ENCODE peak calls at places on chromosomes 4 and X, in six cellular contexts. R is occipital lobe, P is tibial artery, U is left colon, A is T-helper 1 cell, L is NCI-H524. Y is an unnamed sample.

GRCh38 chrX:134236690-134237362 is at the start of gene CCDC160:
- DNase-seq in R (peak), P (peak), U (peak), A (no peak), L (peak), Y (no peak)

GRCh38 chr4:26410385-26411293 is 79.6 kb downstream of the CCKAR start:
- DNase-seq in R (no peak), P (no peak), U (no peak), A (no peak), L (peak), Y (no peak)

GRCh38 chr4:37666625-37667071 is 19.5 kb downstream of the RELL1 start:
- DNase-seq in R (no peak), P (peak), U (no peak), A (no peak), L (no peak), Y (peak)

GRCh38 chr4:4356106-4357041 is 30.5 kb upstream of the NSG1 start:
- DNase-seq in R (no peak), P (no peak), U (no peak), A (no peak), L (no peak), Y (no peak)

GRCh38 chr4:142960134-142960533 is 114.0 kb upstream of the INPP4B start:
- DNase-seq in R (no peak), P (no peak), U (no peak), A (no peak), L (no peak), Y (no peak)

GRCh38 chrX:40091691-40092421 is 5.9 kb downstream of the BCOR start:
- DNase-seq in R (no peak), P (no peak), U (peak), A (no peak), L (no peak), Y (no peak)

GRCh38 chrX:153983321-153983729 is 10.8 kb downstream of the TMEM187 start:
- DNase-seq in R (no peak), P (no peak), U (no peak), A (no peak), L (no peak), Y (no peak)

GRCh38 chr4:55931833-55932232 is 16.9 kb upstream of the CEP135 start:
- DNase-seq in R (no peak), P (no peak), U (no peak), A (no peak), L (no peak), Y (no peak)

GRCh38 chr4:125951275-125951887 is 636.6 kb downstream of the FAT4 start:
- DNase-seq in R (no peak), P (no peak), U (no peak), A (no peak), L (no peak), Y (no peak)

GRCh38 chr4:159410076-159410777 is 307.3 kb downstream of the RAPGEF2 start:
- DNase-seq in R (no peak), P (no peak), U (no peak), A (no peak), L (no peak), Y (no peak)

GRCh38 chr4:22356996-22357596 is 158.8 kb downstream of the ADGRA3 start:
- DNase-seq in R (no peak), P (no peak), U (no peak), A (no peak), L (peak), Y (no peak)

GRCh38 chr4:147137280-147137679 is 191.6 kb upstream of the TTC29 start:
- DNase-seq in R (no peak), P (no peak), U (no peak), A (no peak), L (no peak), Y (no peak)

GRCh38 chr4:121122661-121123060 is 41.5 kb downstream of the TNIP3 start:
- DNase-seq in R (no peak), P (no peak), U (no peak), A (no peak), L (no peak), Y (no peak)

GRCh38 chrX:11770320-11770719 is 12.3 kb downstream of the MSL3 start:
- DNase-seq in R (peak), P (no peak), U (peak), A (peak), L (no peak), Y (no peak)

GRCh38 chrX:111447298-111447697 is 35.3 kb upstream of the DCX start:
- DNase-seq in R (no peak), P (no peak), U (no peak), A (no peak), L (peak), Y (no peak)

GRCh38 chrX:12496343-12496742 is 294.9 kb upstream of the PRPS2 start:
- DNase-seq in R (no peak), P (no peak), U (no peak), A (no peak), L (no peak), Y (no peak)

GRCh38 chr4:47434931-47435330 is 28.6 kb downstream of the COMMD8 start:
- DNase-seq in R (no peak), P (no peak), U (no peak), A (no peak), L (no peak), Y (no peak)

GRCh38 chr4:147056951-147057630 is 111.4 kb upstream of the TTC29 start:
- DNase-seq in R (no peak), P (no peak), U (no peak), A (no peak), L (no peak), Y (no peak)

GRCh38 chrX:22800360-22800759 is 199.4 kb upstream of the DDX53 start:
- DNase-seq in R (no peak), P (peak), U (peak), A (no peak), L (no peak), Y (no peak)

GRCh38 chr4:144712775-144713174 is 66.8 kb downstream of the HHIP start:
- DNase-seq in R (no peak), P (no peak), U (no peak), A (no peak), L (no peak), Y (no peak)

GRCh38 chrX:129654652-129655546 is at the start of gene APLN:
- DNase-seq in R (peak), P (peak), U (peak), A (no peak), L (peak), Y (peak)

GRCh38 chr4:633976-634598 is 8.7 kb downstream of the PDE6B start:
- DNase-seq in R (no peak), P (no peak), U (no peak), A (no peak), L (no peak), Y (no peak)

GRCh38 chr4:91325495-91325894 is 978.3 kb upstream of the GRID2 start:
- DNase-seq in R (no peak), P (no peak), U (no peak), A (no peak), L (no peak), Y (peak)

GRCh38 chr4:100294356-100294755 is 104.1 kb upstream of the DDIT4L start:
- DNase-seq in R (no peak), P (no peak), U (no peak), A (no peak), L (no peak), Y (no peak)

GRCh38 chrX:11138498-11139390 is 27.6 kb downstream of the HCCS start:
- DNase-seq in R (no peak), P (no peak), U (peak), A (no peak), L (no peak), Y (no peak)